ENCODE peak calls at places on chromosomes 13 and 19, in seven cellular contexts. A, M, U, T, C, H and O are unnamed samples.

GRCh38 chr13:100517135-100517534 is 71.5 kb downstream of the GGACT start:
- DNase-seq in T (no peak), H (peak; percentile 31), U (peak; percentile 46), M (no peak), C (no peak), A (no peak), O (no peak)

GRCh38 chr13:42990991-42991891 is 800 bp downstream of the EPSTI1 start:
- DNase-seq in M (no peak), C (no peak), T (no peak), U (no peak), H (no peak), A (no peak), O (no peak)

GRCh38 chr13:32472194-32472621 is 44.3 kb upstream of the N4BP2L1 start:
- DNase-seq in C (no peak), A (no peak), T (no peak), M (no peak), H (peak; percentile 33), U (no peak), O (no peak)

GRCh38 chr19:19553670-19554069 is 15.6 kb downstream of the CILP2 start:
- DNase-seq in T (no peak), H (no peak), A (no peak), C (no peak), U (no peak), M (no peak), O (no peak)

GRCh38 chr19:13011653-13012389 is 16.5 kb downstream of the NFIX start:
- DNase-seq in T (no peak), A (no peak), C (no peak), H (no peak), U (peak; percentile 74), M (no peak), O (no peak)

GRCh38 chr19:7263066-7263465 is 31.1 kb downstream of the INSR start:
- DNase-seq in A (no peak), H (no peak), M (no peak), U (no peak), T (no peak), C (no peak), O (no peak)

GRCh38 chr19:5326986-5327623 is 13.5 kb downstream of the PTPRS start:
- DNase-seq in U (peak; percentile 67), A (no peak), T (no peak), M (no peak), C (no peak), H (no peak), O (no peak)

GRCh38 chr13:79485014-79485441 is 4.1 kb downstream of the NDFIP2 start:
- DNase-seq in T (no peak), A (no peak), H (peak; percentile 93), M (peak; percentile 90), U (no peak), C (no peak), O (no peak)

GRCh38 chr13:32751340-32751739 is 165.1 kb downstream of the PDS5B start:
- DNase-seq in T (no peak), M (no peak), H (no peak), A (no peak), C (no peak), U (no peak), O (no peak)

GRCh38 chr19:2294377-2295335 is 12.7 kb upstream of the PEAK3 start:
- DNase-seq in T (no peak), U (no peak), H (peak; percentile 39), M (peak; percentile 90), C (no peak), A (no peak), O (no peak)

GRCh38 chr13:108993346-108993745 is 363.9 kb downstream of the MYO16 start:
- DNase-seq in C (no peak), M (peak; percentile 42), T (no peak), U (no peak), H (peak; percentile 36), A (no peak), O (no peak)

GRCh38 chr13:36090592-36090991 is 40.6 kb downstream of the DCLK1 start:
- DNase-seq in A (no peak), U (no peak), C (no peak), M (no peak), H (peak; percentile 55), T (peak; percentile 8), O (no peak)

GRCh38 chr19:55373993-55374757 is 2.5 kb upstream of the TMEM190 start:
- DNase-seq in M (peak; percentile 59), A (no peak), U (peak; percentile 83), C (no peak), T (no peak), H (no peak), O (no peak)

GRCh38 chr19:51439021-51439465 is 19.2 kb downstream of the SIGLEC8 start:
- DNase-seq in U (peak; percentile 54), H (peak; percentile 8), C (no peak), M (peak; percentile 8), T (no peak), A (no peak), O (no peak)

GRCh38 chr13:28753208-28753892 is 34.6 kb upstream of the SLC46A3 start:
- DNase-seq in M (peak; percentile 96), T (peak; percentile 24), C (no peak), H (peak; percentile 93), U (peak; percentile 80), A (no peak), O (no peak)

GRCh38 chr13:31037874-31038475 is 105.5 kb downstream of the TEX26 start:
- DNase-seq in H (no peak), T (no peak), M (no peak), C (no peak), A (no peak), U (no peak), O (no peak)

GRCh38 chr19:51688665-51689571 is 4.2 kb upstream of the SPACA6 start:
- DNase-seq in T (peak; percentile 80), M (peak; percentile 97), C (peak; percentile 69), U (peak; percentile 95), A (no peak), H (peak; percentile 98), O (no peak)

GRCh38 chr19:34193439-34193838 is 21.1 kb downstream of the LSM14A start:
- DNase-seq in T (no peak), H (no peak), M (no peak), A (no peak), U (no peak), C (no peak), O (no peak)

GRCh38 chr13:76223565-76223964 is 587.4 kb downstream of the LMO7 start:
- DNase-seq in H (no peak), C (no peak), T (no peak), M (no peak), U (peak; percentile 72), A (no peak), O (no peak)

GRCh38 chr13:25067054-25067453 is 28.9 kb upstream of the PABPC3 start:
- DNase-seq in U (no peak), M (no peak), T (no peak), H (no peak), A (no peak), C (no peak), O (no peak)

GRCh38 chr19:12766051-12766521 is 9.3 kb downstream of the HOOK2 start:
- DNase-seq in T (peak; percentile 86), C (peak; percentile 33), H (peak; percentile 83), M (peak; percentile 63), A (peak; percentile 73), U (peak; percentile 95), O (no peak)

GRCh38 chr13:105291987-105292386 is 1243.5 kb downstream of the EFNB2 start:
- DNase-seq in H (no peak), T (no peak), M (no peak), U (no peak), A (no peak), C (no peak), O (no peak)

GRCh38 chr19:8526345-8527062 is 12.5 kb upstream of the ZNF414 start:
- DNase-seq in A (no peak), H (peak; percentile 93), T (peak; percentile 89), U (peak; percentile 98), M (peak; percentile 88), C (peak; percentile 9), O (no peak)

GRCh38 chr13:109140777-109141354 is 511.5 kb downstream of the MYO16 start:
- DNase-seq in A (no peak), M (no peak), C (no peak), H (no peak), U (no peak), T (no peak), O (no peak)

GRCh38 chr13:110466261-110466660 is 95.3 kb downstream of the RAB20 start:
- DNase-seq in T (no peak), H (no peak), M (no peak), C (no peak), U (no peak), A (no peak), O (no peak)

GRCh38 chr19:50475736-50476223 is 527 bp upstream of the EMC10 start:
- DNase-seq in U (no peak), C (no peak), A (no peak), T (no peak), H (no peak), M (no peak), O (no peak)

GRCh38 chr19:49506575-49507105 is 5.8 kb upstream of the FCGRT start:
- DNase-seq in U (peak; percentile 96), A (peak; percentile 68), C (peak; percentile 47), H (peak; percentile 59), M (no peak), T (peak; percentile 79), O (peak; percentile 64)

GRCh38 chr13:43377955-43378354 is 354.6 kb downstream of the DNAJC15 start:
- DNase-seq in C (no peak), T (no peak), U (no peak), A (no peak), H (peak; percentile 6), M (no peak), O (no peak)